ENCODE peak calls at places on chromosomes 13 and 19, in seven cellular contexts. L is GM12878, S is K562, B is H1, Q is HCT116, H is HepG2, A is SK-N-SH. I is an unnamed sample.

GRCh38 chr19:47023448-47023794 is 3.8 kb downstream of the NPAS1 start:
- DNase-seq in L (no peak), S (no peak), B (no peak), Q (no peak), H (no peak), A (no peak), I (no peak)

GRCh38 chr19:49746206-49746958 is 16.7 kb downstream of the TSKS start:
- DNase-seq in L (no peak), S (peak), B (peak), Q (peak), H (peak), A (peak), I (no peak)

GRCh38 chr13:108322206-108322824 is 52.8 kb downstream of the TNFSF13B start:
- DNase-seq in L (peak), S (peak), B (no peak), Q (peak), H (peak), A (peak), I (peak)

GRCh38 chr13:28754698-28755545 is 36.2 kb upstream of the SLC46A3 start:
- DNase-seq in L (no peak), S (peak), B (no peak), Q (peak), H (peak), A (peak), I (no peak)

GRCh38 chr19:18023596-18024212 is 15.7 kb downstream of the ARRDC2 start:
- DNase-seq in L (no peak), S (no peak), B (no peak), Q (no peak), H (no peak), A (no peak), I (no peak)

GRCh38 chr19:54451331-54451871 is 2.4 kb downstream of the LENG8 start:
- DNase-seq in L (no peak), S (no peak), B (no peak), Q (no peak), H (no peak), A (no peak), I (no peak)

GRCh38 chr13:35927554-35927953 is 203.6 kb downstream of the DCLK1 start:
- DNase-seq in L (no peak), S (no peak), B (no peak), Q (no peak), H (no peak), A (no peak), I (no peak)

GRCh38 chr19:17575871-17576757 is 20.7 kb downstream of the COLGALT1 start:
- DNase-seq in L (no peak), S (peak), B (no peak), Q (no peak), H (no peak), A (peak), I (peak)

GRCh38 chr19:41334793-41335192 is 18.9 kb downstream of the TGFB1 start:
- DNase-seq in L (no peak), S (no peak), B (no peak), Q (no peak), H (no peak), A (no peak), I (no peak)

GRCh38 chr13:29918845-29919244 is 68.4 kb upstream of the UBL3 start:
- DNase-seq in L (no peak), S (no peak), B (no peak), Q (no peak), H (no peak), A (no peak), I (peak)

GRCh38 chr19:19050104-19050503 is 13.7 kb upstream of the SLC25A42 start:
- DNase-seq in L (no peak), S (no peak), B (no peak), Q (no peak), H (no peak), A (no peak), I (no peak)

GRCh38 chr19:13033819-13034611 is 38.7 kb downstream of the NFIX start:
- DNase-seq in L (no peak), S (peak), B (no peak), Q (peak), H (peak), A (peak), I (peak)
- TF ChIP-seq JUND in L (no peak), S (peak), B (no peak), Q (no peak), H (no peak), A (no peak), I (no peak)

GRCh38 chr13:40496035-40496810 is 170.2 kb downstream of the FOXO1 start:
- DNase-seq in L (no peak), S (no peak), B (no peak), Q (no peak), H (no peak), A (no peak), I (no peak)
- TF ChIP-seq JUND in L (no peak), S (no peak), B (no peak), Q (no peak), H (no peak), A (no peak), I (no peak)

GRCh38 chr19:29616541-29616940 is 10.5 kb downstream of the POP4 start:
- DNase-seq in L (no peak), S (no peak), B (no peak), Q (no peak), H (no peak), A (no peak), I (no peak)
- TF ChIP-seq JUND in L (no peak), S (no peak), B (no peak), Q (no peak), H (no peak), A (no peak), I (no peak)

DNA sequence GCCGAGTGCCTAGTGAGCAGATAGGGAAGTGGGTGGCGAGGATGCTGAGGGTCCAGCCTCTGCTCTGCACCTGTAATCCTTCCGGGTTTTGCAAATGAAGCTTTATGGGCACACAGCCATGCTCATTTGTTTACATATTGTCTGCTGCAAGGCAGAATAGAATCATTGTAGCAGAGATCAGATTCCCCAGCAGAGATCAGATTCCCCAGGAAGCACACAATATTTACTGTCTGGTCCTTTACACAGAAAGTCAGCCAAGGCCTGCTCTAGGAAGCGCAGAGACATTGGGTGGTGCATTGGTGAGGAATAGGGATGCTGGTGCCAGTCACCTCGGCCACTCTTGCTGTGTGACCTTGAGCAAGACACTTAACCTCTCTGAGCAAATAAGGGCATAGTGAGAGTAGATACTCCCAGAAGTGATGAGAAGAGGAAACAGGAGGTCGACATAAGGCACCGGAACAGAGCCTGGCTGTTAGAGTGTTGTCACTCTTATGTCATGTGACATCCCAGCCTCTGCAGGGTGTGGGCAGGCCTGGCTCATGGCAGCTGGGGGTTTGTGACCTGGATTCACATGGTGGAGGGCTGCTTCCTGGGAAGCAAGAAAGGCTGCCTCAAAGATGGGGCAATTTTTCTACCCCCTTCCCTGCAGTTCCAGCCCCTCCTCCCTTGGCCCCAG is 25.6 kb downstream of the CARM1 start:
- DNase-seq in L (no peak), S (no peak), B (no peak), Q (no peak), H (peak), A (no peak), I (no peak)
- TF ChIP-seq JUND in L (no peak), S (no peak), B (no peak), Q (no peak), H (no peak), A (no peak), I (no peak)

DNA sequence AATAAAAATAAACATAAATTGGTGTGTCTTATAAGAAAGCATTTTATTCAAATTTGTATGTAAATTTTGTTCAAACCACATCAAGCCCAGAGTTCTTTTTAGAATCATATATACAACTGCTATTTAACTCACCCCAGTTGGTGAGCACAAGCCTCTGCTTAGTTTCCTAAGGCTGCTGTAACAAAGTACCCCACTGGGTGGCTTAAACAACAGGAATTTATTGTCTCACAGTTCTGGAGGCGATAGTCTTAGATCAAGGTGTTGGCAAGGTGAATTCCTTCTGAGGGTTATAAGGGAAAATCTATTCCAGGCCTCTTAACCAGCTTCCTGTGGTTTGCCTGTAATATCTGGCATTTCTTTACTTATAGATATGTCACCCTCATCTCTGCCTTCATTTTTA is 1133.5 kb downstream of the OLFM4 start:
- DNase-seq in L (no peak), S (no peak), B (no peak), Q (no peak), H (no peak), A (no peak), I (no peak)
- TF ChIP-seq JUND in L (no peak), S (no peak), B (no peak), Q (no peak), H (no peak), A (no peak), I (no peak)

GRCh38 chr13:21069561-21070004 is 8.2 kb upstream of the LATS2 start:
- DNase-seq in L (no peak), S (no peak), B (no peak), Q (no peak), H (peak), A (no peak), I (peak)
- TF ChIP-seq JUND in L (no peak), S (no peak), B (no peak), Q (peak), H (no peak), A (peak), I (no peak)

GRCh38 chr19:6739884-6740588 is 556 bp downstream of the TRIP10 start:
- DNase-seq in L (no peak), S (peak), B (no peak), Q (no peak), H (no peak), A (peak), I (no peak)
- TF ChIP-seq JUND in L (no peak), S (no peak), B (no peak), Q (no peak), H (no peak), A (no peak), I (no peak)

I was measured in T47D.